ENCODE peak calls at places on chromosomes 7 and 10, in eight cellular contexts. One of them, this sample, is unnamed.

GRCh38 chr7:39605087-39605486 is 18.3 kb upstream of the RALA start:
- DNase-seq in PC-3: peak; percentile 57
- DNase-seq in A673: no peak
- DNase-seq in CD8-positive, alpha-beta T cell: no peak
- DNase-seq in pancreas: no peak
- DNase-seq in foreskin keratinocyte: peak; percentile 95
- DNase-seq in HL-60: no peak
- DNase-seq in MM.1S: no peak
- DNase-seq in this sample: no peak

GRCh38 chr10:48658243-48658888 is 26.3 kb upstream of the WDFY4 start:
- DNase-seq in CD8-positive, alpha-beta T cell: peak; percentile 20
- DNase-seq in PC-3: peak; percentile 96
- DNase-seq in HL-60: peak; percentile 35
- DNase-seq in pancreas: peak; percentile 52
- DNase-seq in foreskin keratinocyte: peak; percentile 19
- DNase-seq in MM.1S: peak; percentile 73
- DNase-seq in A673: peak; percentile 63
- DNase-seq in this sample: peak; percentile 83

GRCh38 chr7:137020351-137020750 is 151.9 kb downstream of the CHRM2 start:
- DNase-seq in pancreas: no peak
- DNase-seq in foreskin keratinocyte: no peak
- DNase-seq in CD8-positive, alpha-beta T cell: no peak
- DNase-seq in HL-60: no peak
- DNase-seq in MM.1S: no peak
- DNase-seq in PC-3: peak; percentile 27
- DNase-seq in A673: no peak
- DNase-seq in this sample: no peak

GRCh38 chr7:128409435-128410091 is at the start of gene IMPDH1:
- DNase-seq in HL-60: peak; percentile 61
- DNase-seq in foreskin keratinocyte: peak; percentile 74
- DNase-seq in CD8-positive, alpha-beta T cell: peak; percentile 81
- DNase-seq in A673: peak; percentile 83
- DNase-seq in PC-3: peak; percentile 71
- DNase-seq in MM.1S: peak; percentile 84
- DNase-seq in pancreas: peak; percentile 87
- DNase-seq in this sample: peak; percentile 93

GRCh38 chr10:22724773-22725172 is 10.4 kb upstream of the PIP4K2A start:
- DNase-seq in foreskin keratinocyte: no peak
- DNase-seq in PC-3: no peak
- DNase-seq in CD8-positive, alpha-beta T cell: no peak
- DNase-seq in pancreas: no peak
- DNase-seq in MM.1S: no peak
- DNase-seq in A673: no peak
- DNase-seq in HL-60: no peak
- DNase-seq in this sample: no peak

GRCh38 chr10:4780782-4781181 is 45.2 kb upstream of the AKR1E2 start:
- DNase-seq in pancreas: no peak
- DNase-seq in A673: peak; percentile 93
- DNase-seq in HL-60: no peak
- DNase-seq in PC-3: no peak
- DNase-seq in foreskin keratinocyte: peak; percentile 87
- DNase-seq in CD8-positive, alpha-beta T cell: no peak
- DNase-seq in MM.1S: no peak
- DNase-seq in this sample: no peak

GRCh38 chr10:91340613-91341362 is 69.4 kb upstream of the HECTD2 start:
- DNase-seq in HL-60: no peak
- DNase-seq in pancreas: no peak
- DNase-seq in foreskin keratinocyte: peak; percentile 97
- DNase-seq in MM.1S: no peak
- DNase-seq in A673: peak; percentile 81
- DNase-seq in PC-3: peak; percentile 67
- DNase-seq in CD8-positive, alpha-beta T cell: no peak
- DNase-seq in this sample: peak; percentile 71

GRCh38 chr7:155530601-155531000 is 15.8 kb downstream of the CNPY1 start:
- DNase-seq in MM.1S: no peak
- DNase-seq in A673: no peak
- DNase-seq in PC-3: no peak
- DNase-seq in CD8-positive, alpha-beta T cell: no peak
- DNase-seq in foreskin keratinocyte: no peak
- DNase-seq in pancreas: no peak
- DNase-seq in HL-60: no peak
- DNase-seq in this sample: no peak

GRCh38 chr10:71749396-71749795 is 23.9 kb downstream of the VSIR start:
- DNase-seq in HL-60: peak; percentile 12
- DNase-seq in CD8-positive, alpha-beta T cell: no peak
- DNase-seq in foreskin keratinocyte: no peak
- DNase-seq in A673: no peak
- DNase-seq in PC-3: no peak
- DNase-seq in pancreas: no peak
- DNase-seq in MM.1S: no peak
- DNase-seq in this sample: no peak

GRCh38 chr7:144818516-144818915 is 17.3 kb downstream of the TPK1 start:
- DNase-seq in HL-60: no peak
- DNase-seq in MM.1S: peak; percentile 85
- DNase-seq in A673: no peak
- DNase-seq in foreskin keratinocyte: no peak
- DNase-seq in CD8-positive, alpha-beta T cell: peak; percentile 30
- DNase-seq in pancreas: no peak
- DNase-seq in PC-3: no peak
- DNase-seq in this sample: no peak

GRCh38 chr10:70851597-70852475 is 36.1 kb downstream of the SGPL1 start:
- DNase-seq in HL-60: no peak
- DNase-seq in CD8-positive, alpha-beta T cell: no peak
- DNase-seq in A673: no peak
- DNase-seq in pancreas: peak; percentile 47
- DNase-seq in PC-3: no peak
- DNase-seq in MM.1S: no peak
- DNase-seq in foreskin keratinocyte: no peak
- DNase-seq in this sample: no peak

GRCh38 chr10:96369890-96370574 is 11.2 kb upstream of the OPALIN start:
- DNase-seq in MM.1S: no peak
- DNase-seq in HL-60: no peak
- DNase-seq in A673: no peak
- DNase-seq in foreskin keratinocyte: peak; percentile 18
- DNase-seq in CD8-positive, alpha-beta T cell: no peak
- DNase-seq in PC-3: peak; percentile 60
- DNase-seq in pancreas: no peak
- DNase-seq in this sample: no peak

GRCh38 chr10:73590881-73591577 is at the start of gene USP54:
- DNase-seq in foreskin keratinocyte: peak; percentile 75
- DNase-seq in HL-60: no peak
- DNase-seq in CD8-positive, alpha-beta T cell: no peak
- DNase-seq in A673: no peak
- DNase-seq in MM.1S: no peak
- DNase-seq in pancreas: no peak
- DNase-seq in PC-3: peak; percentile 95
- DNase-seq in this sample: no peak

GRCh38 chr7:121442845-121443244 is 46.7 kb upstream of the FAM3C start:
- DNase-seq in CD8-positive, alpha-beta T cell: no peak
- DNase-seq in pancreas: no peak
- DNase-seq in MM.1S: peak; percentile 34
- DNase-seq in foreskin keratinocyte: peak; percentile 79
- DNase-seq in A673: no peak
- DNase-seq in HL-60: no peak
- DNase-seq in PC-3: peak; percentile 36
- DNase-seq in this sample: no peak

DNA sequence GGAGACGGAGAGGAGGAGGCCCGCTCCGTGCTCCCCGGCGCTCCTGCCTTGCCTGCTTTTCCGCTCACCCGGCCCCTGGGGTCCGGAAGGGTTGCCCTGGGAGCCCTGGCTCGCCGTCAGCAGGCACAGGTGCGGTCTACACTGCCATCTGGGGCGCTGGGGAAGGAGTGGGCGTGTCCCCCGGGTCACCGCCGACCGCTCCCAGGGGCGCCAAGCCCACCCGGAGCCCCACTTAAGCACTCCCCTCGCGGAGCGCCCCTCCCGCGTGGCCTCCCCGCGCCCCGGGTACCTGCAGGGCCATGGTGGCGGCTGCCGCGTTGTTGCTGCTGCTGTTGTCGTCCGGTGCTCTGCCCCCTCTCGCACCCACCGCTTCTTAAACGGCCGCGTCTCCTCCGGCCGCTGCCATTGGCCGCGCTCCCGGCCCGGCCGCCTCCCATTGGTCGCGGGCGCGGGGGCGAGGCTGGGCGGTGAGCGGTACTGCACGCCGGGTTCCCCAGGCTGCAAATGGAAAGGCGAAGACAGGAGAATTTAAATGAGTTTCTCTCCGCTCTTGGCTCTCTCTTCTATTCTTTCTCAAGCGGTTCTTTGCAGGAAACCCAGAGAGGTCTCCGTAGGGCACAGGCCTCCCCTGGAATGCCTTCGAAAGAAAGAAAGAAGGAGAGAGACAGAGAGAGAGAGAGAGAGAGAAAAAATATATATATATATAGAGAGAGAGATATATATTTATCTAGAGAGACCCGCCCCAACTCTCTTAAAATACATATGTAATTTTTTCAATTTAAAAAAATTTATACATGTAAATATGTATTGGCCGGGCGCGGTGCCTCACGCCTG is at the start of gene ACBD7:
- DNase-seq in MM.1S: peak; percentile 85
- DNase-seq in foreskin keratinocyte: peak; percentile 50
- DNase-seq in A673: peak; percentile 93
- DNase-seq in CD8-positive, alpha-beta T cell: peak; percentile 73
- DNase-seq in pancreas: peak; percentile 67
- DNase-seq in PC-3: peak; percentile 77
- DNase-seq in HL-60: peak; percentile 16
- DNase-seq in this sample: peak; percentile 83
- TF ChIP-seq CTCF in MM.1S: peak; percentile 24
- TF ChIP-seq CTCF in foreskin keratinocyte: peak; percentile 29
- TF ChIP-seq CTCF in A673: peak; percentile 16
- TF ChIP-seq CTCF in CD8-positive, alpha-beta T cell: peak; percentile 48
- TF ChIP-seq CTCF in pancreas: peak; percentile 64
- TF ChIP-seq CTCF in PC-3: no peak
- TF ChIP-seq CTCF in HL-60: no peak
- TF ChIP-seq CTCF in this sample: peak; percentile 61

GRCh38 chr7:45171946-45172345 is 14.4 kb downstream of the RAMP3 start:
- DNase-seq in HL-60: no peak
- DNase-seq in A673: no peak
- DNase-seq in CD8-positive, alpha-beta T cell: no peak
- DNase-seq in pancreas: no peak
- DNase-seq in foreskin keratinocyte: no peak
- DNase-seq in MM.1S: no peak
- DNase-seq in PC-3: no peak
- DNase-seq in this sample: no peak
- H3K27ac ChIP-seq in HL-60: no peak overlapping the region
- H3K27ac ChIP-seq in A673: no peak overlapping the region
- H3K27ac ChIP-seq in CD8-positive, alpha-beta T cell: no peak overlapping the region
- H3K27ac ChIP-seq in pancreas: no peak overlapping the region
- H3K27ac ChIP-seq in foreskin keratinocyte: no peak overlapping the region
- H3K27ac ChIP-seq in MM.1S: peak overlapping the region; percentile 19
- H3K27ac ChIP-seq in PC-3: no peak overlapping the region
- H3K27ac ChIP-seq in this sample: no peak overlapping the region

DNA sequence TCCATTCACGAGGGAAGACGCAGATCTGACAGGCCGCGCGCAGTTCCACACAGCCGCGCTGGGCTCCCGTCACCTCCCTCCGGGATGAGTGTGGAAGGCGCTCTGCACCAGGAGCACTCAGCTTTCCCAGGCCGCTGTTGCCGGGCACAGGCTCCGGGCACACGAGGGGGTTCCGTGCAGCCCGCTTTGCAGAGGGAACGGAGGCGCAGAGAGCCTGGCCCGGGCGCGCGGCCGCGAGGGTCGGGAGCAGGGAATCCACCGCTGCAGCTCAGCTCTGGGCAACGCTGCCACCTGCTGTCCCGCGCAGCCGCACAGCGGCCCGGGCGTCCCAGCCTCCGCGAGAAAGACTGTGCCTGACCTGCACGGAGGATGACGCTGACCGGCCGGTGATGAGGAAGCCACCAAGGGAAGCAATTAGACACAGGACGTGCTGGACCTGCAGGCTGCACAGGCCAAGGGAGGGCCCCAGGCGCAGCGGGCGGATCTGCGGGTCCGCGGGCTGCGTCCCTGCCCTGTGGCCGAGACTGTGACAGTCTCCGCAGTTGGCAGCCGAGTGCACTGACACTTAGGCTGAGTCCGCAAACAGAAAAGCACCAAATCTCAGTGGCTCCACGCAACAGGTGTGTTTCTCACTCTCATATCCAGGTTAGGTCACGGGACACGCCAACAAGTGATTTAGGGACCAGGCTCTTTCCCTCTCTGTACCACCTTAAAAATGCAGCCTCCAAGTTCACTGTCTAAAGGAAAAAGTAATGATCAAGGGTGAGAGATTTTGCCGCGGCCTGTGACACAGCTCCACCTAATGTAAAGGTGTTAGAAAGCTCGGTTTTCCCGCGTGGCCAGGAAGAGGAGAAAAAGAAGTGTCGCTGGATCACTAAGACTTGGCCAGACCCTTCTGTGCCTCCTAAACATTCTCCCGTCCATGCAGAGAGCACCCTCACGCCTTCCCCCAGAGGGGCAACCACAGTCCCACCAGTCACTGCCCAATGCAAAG is 94.5 kb downstream of the SEC61G start:
- DNase-seq in PC-3: peak; percentile 69
- DNase-seq in MM.1S: peak; percentile 82
- DNase-seq in A673: peak; percentile 33
- DNase-seq in CD8-positive, alpha-beta T cell: no peak
- DNase-seq in foreskin keratinocyte: peak; percentile 44
- DNase-seq in HL-60: no peak
- DNase-seq in pancreas: peak; percentile 41
- DNase-seq in this sample: peak; percentile 31
- TF ChIP-seq CTCF in PC-3: peak; percentile 53
- TF ChIP-seq CTCF in MM.1S: peak; percentile 55
- TF ChIP-seq CTCF in A673: peak; percentile 52
- TF ChIP-seq CTCF in CD8-positive, alpha-beta T cell: no peak
- TF ChIP-seq CTCF in foreskin keratinocyte: peak; percentile 69
- TF ChIP-seq CTCF in HL-60: no peak
- TF ChIP-seq CTCF in pancreas: no peak
- TF ChIP-seq CTCF in this sample: peak; percentile 5

GRCh38 chr10:33455029-33455428 is 120.6 kb upstream of the NRP1 start:
- DNase-seq in HL-60: no peak
- DNase-seq in pancreas: no peak
- DNase-seq in A673: no peak
- DNase-seq in MM.1S: no peak
- DNase-seq in foreskin keratinocyte: no peak
- DNase-seq in CD8-positive, alpha-beta T cell: no peak
- DNase-seq in PC-3: no peak
- DNase-seq in this sample: no peak

DNA sequence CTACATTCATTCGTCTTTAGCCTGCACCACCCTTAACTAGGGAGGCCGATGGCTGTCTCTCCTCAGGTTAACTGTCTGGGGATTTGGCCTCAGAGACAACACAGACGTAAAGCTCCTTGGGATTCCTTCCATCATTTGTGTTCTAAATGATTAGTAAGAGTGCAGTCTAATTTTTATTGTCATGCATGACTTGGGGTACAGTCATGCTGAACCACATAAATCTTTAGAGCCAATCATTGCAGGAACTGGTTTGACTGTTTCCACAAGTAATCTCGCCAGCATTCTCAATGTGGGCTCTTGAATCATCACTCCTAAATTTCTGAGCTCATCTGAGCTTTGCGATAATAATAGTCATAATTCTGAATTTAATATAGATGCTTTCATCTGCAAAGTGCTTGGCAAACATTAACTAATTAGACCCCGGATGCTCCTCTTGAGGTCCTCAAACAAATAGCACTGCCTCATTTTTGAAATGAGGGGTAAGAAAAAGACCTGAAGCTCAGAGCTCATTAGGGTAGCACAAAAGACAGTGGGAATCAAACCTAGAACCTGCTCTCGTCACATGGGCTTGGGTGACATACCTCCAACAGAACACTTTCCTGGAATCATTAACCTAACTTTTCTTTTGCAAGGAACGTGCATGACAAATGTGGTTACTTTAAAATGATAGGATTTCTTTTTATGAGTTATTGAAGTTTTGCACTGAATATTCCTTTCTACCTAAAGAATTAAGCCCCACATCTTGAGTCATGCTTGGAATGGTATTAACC is 118.8 kb upstream of the NRP1 start:
- DNase-seq in PC-3: peak; percentile 100
- DNase-seq in MM.1S: no peak
- DNase-seq in foreskin keratinocyte: peak; percentile 91
- DNase-seq in pancreas: no peak
- DNase-seq in A673: no peak
- DNase-seq in CD8-positive, alpha-beta T cell: no peak
- DNase-seq in HL-60: no peak
- DNase-seq in this sample: no peak
- H3K27ac ChIP-seq in PC-3: peak overlapping the region; percentile 61
- H3K27ac ChIP-seq in MM.1S: no peak overlapping the region
- H3K27ac ChIP-seq in foreskin keratinocyte: no peak overlapping the region
- H3K27ac ChIP-seq in pancreas: no peak overlapping the region
- H3K27ac ChIP-seq in A673: no peak overlapping the region
- H3K27ac ChIP-seq in CD8-positive, alpha-beta T cell: no peak overlapping the region
- H3K27ac ChIP-seq in HL-60: no peak overlapping the region
- H3K27ac ChIP-seq in this sample: no peak overlapping the region